ENCODE peak calls at places on chromosomes 11 and 22, in four cellular contexts. V, Q, F and K are unnamed samples.

GRCh38 chr22:34829485-34829884 is 236.5 kb upstream of the ISX start:
- DNase-seq in V (no peak), Q (no peak), F (no peak), K (no peak)

GRCh38 chr11:42967653-42968052 is 344.1 kb upstream of the API5 start:
- DNase-seq in Q (no peak), V (no peak), F (no peak), K (no peak)

GRCh38 chr11:60056349-60056969 is at the start of gene MS4A3:
- DNase-seq in Q (no peak), V (no peak), F (no peak), K (no peak)

GRCh38 chr11:108571001-108571400 is 22.6 kb downstream of the EXPH5 start:
- DNase-seq in V (no peak), Q (no peak), F (no peak), K (no peak)

GRCh38 chr11:70271635-70271953 is 1.1 kb downstream of the PPFIA1 start:
- DNase-seq in Q (no peak), V (no peak), F (no peak), K (no peak)

GRCh38 chr11:120880791-120881190 is 143.1 kb upstream of the TBCEL start:
- DNase-seq in F (no peak), V (peak), Q (no peak), K (no peak)

GRCh38 chr11:450809-451451 is 851 bp downstream of the PTDSS2 start:
- DNase-seq in Q (no peak), V (peak), F (peak), K (peak)

GRCh38 chr22:44561139-44561840 is 63.3 kb upstream of the RTL6 start:
- DNase-seq in Q (no peak), F (no peak), V (no peak), K (no peak)

GRCh38 chr11:76459299-76459698 is 14.5 kb downstream of the EMSY start:
- DNase-seq in F (no peak), Q (no peak), V (no peak), K (peak)

GRCh38 chr11:120622189-120622912 is 110.8 kb downstream of the GRIK4 start:
- DNase-seq in F (no peak), V (peak), Q (no peak), K (no peak)

GRCh38 chr11:83441171-83441570 is 155.0 kb upstream of the CCDC90B start:
- DNase-seq in F (no peak), Q (no peak), V (no peak), K (no peak)

GRCh38 chr11:86182976-86183584 is 61.5 kb upstream of the EED start:
- DNase-seq in V (no peak), F (peak), Q (no peak), K (no peak)

GRCh38 chr11:74849525-74850391 is 99.1 kb downstream of the XRRA1 start:
- DNase-seq in F (no peak), Q (no peak), V (peak), K (peak)

GRCh38 chr11:112374486-112375140 is 114.0 kb upstream of the PLET1 start:
- DNase-seq in V (no peak), F (no peak), Q (no peak), K (peak)

GRCh38 chr11:79052539-79052938 is 388.3 kb downstream of the TENM4 start:
- DNase-seq in F (no peak), V (no peak), Q (no peak), K (peak)